ENCODE peak calls at places on chromosomes 3 and 15, in four cellular contexts. Z is H4; U is NCI-H1105; B is activated CD4-positive, alpha-beta T cell treated with anti-CD3 and anti-CD28 coated beads, Interleukin-2, amount 10 ng/mL, durations not matched to agents 7 days and 5 days. F is an unnamed sample.

GRCh38 chr3:14784087-14784596 is 34.6 kb upstream of the FGD5 start:
- DNase-seq in Z (no peak), U (peak; percentile 65), B (no peak), F (peak; percentile 12)

GRCh38 chr3:85081191-85081895 is 122.6 kb downstream of the CADM2 start:
- DNase-seq in Z (peak; percentile 23), U (no peak), B (no peak), F (no peak)

GRCh38 chr3:148880681-148881080 is 15.6 kb downstream of the CPA3 start:
- DNase-seq in Z (peak; percentile 36), U (no peak), B (no peak), F (no peak)

GRCh38 chr3:31232049-31233040 is 300.4 kb upstream of the STT3B start:
- DNase-seq in Z (no peak), U (no peak), B (no peak), F (no peak)

GRCh38 chr3:113534365-113534764 is 2.0 kb downstream of the SIDT1 start:
- DNase-seq in Z (no peak), U (no peak), B (peak; percentile 48), F (no peak)

GRCh38 chr3:189936210-189936609 is 184.5 kb downstream of the P3H2 start:
- DNase-seq in Z (no peak), U (no peak), B (no peak), F (no peak)

GRCh38 chr3:88298189-88298588 is 148.4 kb downstream of the C3orf38 start:
- DNase-seq in Z (no peak), U (no peak), B (no peak), F (no peak)

GRCh38 chr3:98779936-98780335 is 16.8 kb downstream of the ST3GAL6 start:
- DNase-seq in Z (no peak), U (no peak), B (no peak), F (no peak)

GRCh38 chr3:42707620-42708355 is 5.2 kb upstream of the HHATL start:
- DNase-seq in Z (no peak), U (no peak), B (no peak), F (no peak)

GRCh38 chr3:39724233-39724846 is 85.1 kb upstream of the MYRIP start:
- DNase-seq in Z (no peak), U (no peak), B (no peak), F (no peak)

GRCh38 chr3:46913644-46914043 is 36.1 kb downstream of the PTH1R start:
- DNase-seq in Z (peak; percentile 41), U (peak; percentile 82), B (no peak), F (no peak)

GRCh38 chr15:75049392-75049791 is 26.0 kb downstream of the PPCDC start:
- DNase-seq in Z (peak; percentile 59), U (peak; percentile 74), B (no peak), F (peak; percentile 91)

GRCh38 chr3:31170932-31171670 is 276.6 kb upstream of the GADL1 start:
- DNase-seq in Z (peak; percentile 87), U (no peak), B (no peak), F (no peak)

GRCh38 chr3:98600412-98601095 is 7.1 kb upstream of the CPOX start:
- DNase-seq in Z (no peak), U (no peak), B (no peak), F (no peak)

GRCh38 chr3:42654331-42655201 is 1.1 kb downstream of the ZBTB47 start:
- DNase-seq in Z (no peak), U (no peak), B (no peak), F (peak; percentile 2)

GRCh38 chr3:147393261-147393964 is 12.9 kb downstream of the ZIC4 start:
- DNase-seq in Z (peak; percentile 83), U (peak; percentile 67), B (no peak), F (no peak)

GRCh38 chr3:129059311-129059975 is 1.1 kb upstream of the GP9 start:
- DNase-seq in Z (no peak), U (no peak), B (no peak), F (no peak)

GRCh38 chr3:157081681-157082210 is 78.2 kb downstream of the CCNL1 start:
- DNase-seq in Z (peak; percentile 98), U (no peak), B (peak; percentile 88), F (no peak)

GRCh38 chr3:28853830-28854229 is 427.0 kb upstream of the RBMS3 start:
- DNase-seq in Z (no peak), U (no peak), B (no peak), F (no peak)

GRCh38 chr3:129033151-129033550 is 27.4 kb upstream of the GP9 start:
- DNase-seq in Z (no peak), U (no peak), B (no peak), F (no peak)

GRCh38 chr3:50442940-50443579 is 60.4 kb downstream of the CACNA2D2 start:
- DNase-seq in Z (no peak), U (no peak), B (no peak), F (peak; percentile 73)

GRCh38 chr3:79361748-79362378 is 405.9 kb downstream of the ROBO1 start:
- DNase-seq in Z (peak; percentile 22), U (no peak), B (no peak), F (peak; percentile 27)

GRCh38 chr3:139994891-139995290 is 59.9 kb downstream of the CLSTN2 start:
- DNase-seq in Z (no peak), U (no peak), B (no peak), F (no peak)

GRCh38 chr3:42056840-42057239 is 34.3 kb upstream of the TRAK1 start:
- DNase-seq in Z (no peak), U (no peak), B (no peak), F (no peak)

GRCh38 chr3:184717608-184717995 is 5.7 kb upstream of the MAGEF1 start:
- DNase-seq in Z (no peak), U (peak; percentile 58), B (no peak), F (no peak)

F was measured in NCI-H1694.